ENCODE peak calls at places on chromosomes 7 and 10, in ten cellular contexts. One of them, this sample, is unnamed.

GRCh38 chr10:56551037-56551436 is 190.0 kb upstream of the ZWINT start:
- DNase-seq in WTC11: no peak
- DNase-seq in RWPE1: no peak
- DNase-seq in ovary: no peak
- DNase-seq in choroid plexus epithelial cell: no peak
- DNase-seq in astrocyte of the cerebellum: no peak
- DNase-seq in A673: no peak
- DNase-seq in astrocyte of the spinal cord: no peak
- DNase-seq in heart right ventricle: no peak
- DNase-seq in epithelial cell of proximal tubule: no peak
- DNase-seq in this sample: no peak

GRCh38 chr10:58189269-58189668 is 78.4 kb downstream of the IPMK start:
- DNase-seq in A673: no peak
- DNase-seq in astrocyte of the spinal cord: peak
- DNase-seq in epithelial cell of proximal tubule: no peak
- DNase-seq in astrocyte of the cerebellum: no peak
- DNase-seq in RWPE1: peak
- DNase-seq in ovary: no peak
- DNase-seq in heart right ventricle: no peak
- DNase-seq in WTC11: no peak
- DNase-seq in choroid plexus epithelial cell: peak
- DNase-seq in this sample: no peak

GRCh38 chr10:49426490-49427360 is 30.8 kb upstream of the DRGX start:
- DNase-seq in WTC11: no peak
- DNase-seq in astrocyte of the spinal cord: no peak
- DNase-seq in RWPE1: no peak
- DNase-seq in choroid plexus epithelial cell: peak
- DNase-seq in epithelial cell of proximal tubule: no peak
- DNase-seq in A673: no peak
- DNase-seq in heart right ventricle: no peak
- DNase-seq in astrocyte of the cerebellum: no peak
- DNase-seq in ovary: no peak
- DNase-seq in this sample: no peak

GRCh38 chr7:128266891-128267839 is 26.1 kb downstream of the LEP start:
- DNase-seq in ovary: peak
- DNase-seq in A673: peak
- DNase-seq in WTC11: peak
- DNase-seq in choroid plexus epithelial cell: peak
- DNase-seq in heart right ventricle: peak
- DNase-seq in RWPE1: peak
- DNase-seq in astrocyte of the cerebellum: peak
- DNase-seq in epithelial cell of proximal tubule: peak
- DNase-seq in astrocyte of the spinal cord: peak
- DNase-seq in this sample: no peak

GRCh38 chr7:92266415-92267241 is 20.9 kb downstream of the ANKIB1 start:
- DNase-seq in ovary: no peak
- DNase-seq in heart right ventricle: no peak
- DNase-seq in WTC11: no peak
- DNase-seq in epithelial cell of proximal tubule: no peak
- DNase-seq in RWPE1: no peak
- DNase-seq in A673: no peak
- DNase-seq in choroid plexus epithelial cell: no peak
- DNase-seq in astrocyte of the cerebellum: no peak
- DNase-seq in astrocyte of the spinal cord: no peak
- DNase-seq in this sample: no peak

GRCh38 chr10:96043895-96044580 is 655 bp downstream of the CCNJ start:
- DNase-seq in heart right ventricle: peak
- DNase-seq in WTC11: peak
- DNase-seq in choroid plexus epithelial cell: peak
- DNase-seq in epithelial cell of proximal tubule: no peak
- DNase-seq in RWPE1: peak
- DNase-seq in astrocyte of the spinal cord: peak
- DNase-seq in ovary: peak
- DNase-seq in astrocyte of the cerebellum: no peak
- DNase-seq in A673: peak
- DNase-seq in this sample: peak

GRCh38 chr10:121058082-121058481 is 206.9 kb downstream of the WDR11 start:
- DNase-seq in A673: peak
- DNase-seq in WTC11: no peak
- DNase-seq in astrocyte of the spinal cord: no peak
- DNase-seq in choroid plexus epithelial cell: no peak
- DNase-seq in heart right ventricle: no peak
- DNase-seq in ovary: no peak
- DNase-seq in RWPE1: no peak
- DNase-seq in epithelial cell of proximal tubule: no peak
- DNase-seq in astrocyte of the cerebellum: no peak
- DNase-seq in this sample: no peak

GRCh38 chr10:79348640-79348988 is 1.3 kb downstream of the PPIF start:
- DNase-seq in A673: no peak
- DNase-seq in choroid plexus epithelial cell: no peak
- DNase-seq in epithelial cell of proximal tubule: no peak
- DNase-seq in astrocyte of the spinal cord: no peak
- DNase-seq in WTC11: no peak
- DNase-seq in astrocyte of the cerebellum: no peak
- DNase-seq in heart right ventricle: no peak
- DNase-seq in ovary: peak
- DNase-seq in RWPE1: no peak
- DNase-seq in this sample: no peak

GRCh38 chr7:155643804-155644177 is 670 bp upstream of the RBM33 start:
- DNase-seq in astrocyte of the spinal cord: peak
- DNase-seq in epithelial cell of proximal tubule: no peak
- DNase-seq in ovary: no peak
- DNase-seq in astrocyte of the cerebellum: no peak
- DNase-seq in heart right ventricle: no peak
- DNase-seq in RWPE1: peak
- DNase-seq in choroid plexus epithelial cell: peak
- DNase-seq in WTC11: no peak
- DNase-seq in A673: no peak
- DNase-seq in this sample: no peak

GRCh38 chr7:37921340-37921805 is 933 bp downstream of the EPDR1 start:
- DNase-seq in astrocyte of the spinal cord: peak
- DNase-seq in WTC11: peak
- DNase-seq in RWPE1: no peak
- DNase-seq in ovary: peak
- DNase-seq in A673: peak
- DNase-seq in epithelial cell of proximal tubule: no peak
- DNase-seq in astrocyte of the cerebellum: no peak
- DNase-seq in heart right ventricle: no peak
- DNase-seq in choroid plexus epithelial cell: peak
- DNase-seq in this sample: no peak

GRCh38 chr10:70758757-70759514 is 26.2 kb downstream of the TBATA start:
- DNase-seq in astrocyte of the spinal cord: peak
- DNase-seq in WTC11: peak
- DNase-seq in epithelial cell of proximal tubule: peak
- DNase-seq in astrocyte of the cerebellum: peak
- DNase-seq in RWPE1: peak
- DNase-seq in heart right ventricle: no peak
- DNase-seq in A673: peak
- DNase-seq in choroid plexus epithelial cell: peak
- DNase-seq in ovary: peak
- DNase-seq in this sample: no peak

GRCh38 chr7:42238709-42239395 is 1.8 kb upstream of the GLI3 start:
- DNase-seq in RWPE1: peak
- DNase-seq in choroid plexus epithelial cell: peak
- DNase-seq in A673: peak
- DNase-seq in heart right ventricle: no peak
- DNase-seq in epithelial cell of proximal tubule: no peak
- DNase-seq in astrocyte of the spinal cord: peak
- DNase-seq in WTC11: no peak
- DNase-seq in ovary: peak
- DNase-seq in astrocyte of the cerebellum: no peak
- DNase-seq in this sample: no peak

GRCh38 chr10:101110856-101111523 is 20.1 kb upstream of the TLX1 start:
- DNase-seq in epithelial cell of proximal tubule: no peak
- DNase-seq in astrocyte of the cerebellum: no peak
- DNase-seq in heart right ventricle: no peak
- DNase-seq in RWPE1: peak
- DNase-seq in astrocyte of the spinal cord: no peak
- DNase-seq in WTC11: no peak
- DNase-seq in A673: no peak
- DNase-seq in ovary: no peak
- DNase-seq in choroid plexus epithelial cell: no peak
- DNase-seq in this sample: no peak

GRCh38 chr10:119028900-119029612 is 458 bp upstream of the NANOS1 start:
- DNase-seq in heart right ventricle: peak
- DNase-seq in epithelial cell of proximal tubule: no peak
- DNase-seq in A673: peak
- DNase-seq in RWPE1: peak
- DNase-seq in astrocyte of the spinal cord: peak
- DNase-seq in choroid plexus epithelial cell: peak
- DNase-seq in astrocyte of the cerebellum: peak
- DNase-seq in ovary: peak
- DNase-seq in WTC11: peak
- DNase-seq in this sample: peak
- TF ChIP-seq CTCF in heart right ventricle: peak
- TF ChIP-seq CTCF in epithelial cell of proximal tubule: no peak
- TF ChIP-seq CTCF in A673: no peak
- TF ChIP-seq CTCF in RWPE1: peak
- TF ChIP-seq CTCF in astrocyte of the spinal cord: peak
- TF ChIP-seq CTCF in choroid plexus epithelial cell: no peak
- TF ChIP-seq CTCF in astrocyte of the cerebellum: no peak
- TF ChIP-seq CTCF in ovary: peak
- TF ChIP-seq CTCF in WTC11: no peak
- TF ChIP-seq CTCF in this sample: no peak

DNA sequence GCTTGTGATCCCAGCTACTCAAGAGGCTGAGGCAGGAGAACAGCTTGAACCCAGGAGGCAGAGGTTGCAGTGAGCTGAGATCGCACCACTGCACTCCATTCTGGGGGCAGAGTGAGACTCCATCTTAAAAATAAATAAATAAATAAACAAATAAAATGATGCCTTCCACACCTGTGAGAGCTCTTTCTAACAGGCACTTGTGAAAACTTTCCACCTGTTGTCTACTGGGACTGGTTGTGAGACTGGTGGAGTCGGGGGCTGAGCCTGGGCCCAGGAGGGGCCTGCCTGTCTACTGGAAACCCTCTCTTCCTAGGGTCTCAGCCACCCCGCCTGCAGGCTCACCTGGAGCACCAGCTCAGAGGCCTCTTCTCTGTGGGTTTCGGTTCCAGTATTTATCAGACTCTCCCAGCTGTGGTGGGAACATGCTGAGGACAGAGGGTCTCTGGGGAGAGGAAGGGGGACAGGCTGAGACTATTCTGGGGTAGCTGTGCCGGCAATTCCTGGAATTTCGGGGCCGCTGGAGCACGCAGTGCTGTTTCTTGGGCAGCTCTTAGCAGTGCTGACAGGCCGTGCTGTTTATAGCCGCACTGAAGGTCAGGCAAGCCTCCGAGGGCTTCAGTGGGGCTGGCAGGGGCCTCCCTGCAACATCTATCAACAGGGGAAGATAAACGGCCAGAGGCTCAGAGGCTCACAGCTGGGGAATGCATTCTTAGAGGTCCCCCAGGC is 3.8 kb downstream of the LDB3 start:
- DNase-seq in RWPE1: no peak
- DNase-seq in ovary: peak
- DNase-seq in A673: no peak
- DNase-seq in epithelial cell of proximal tubule: no peak
- DNase-seq in astrocyte of the spinal cord: no peak
- DNase-seq in choroid plexus epithelial cell: peak
- DNase-seq in WTC11: no peak
- DNase-seq in heart right ventricle: peak
- DNase-seq in astrocyte of the cerebellum: no peak
- DNase-seq in this sample: no peak
- TF ChIP-seq CTCF in RWPE1: no peak
- TF ChIP-seq CTCF in ovary: no peak
- TF ChIP-seq CTCF in A673: no peak
- TF ChIP-seq CTCF in epithelial cell of proximal tubule: no peak
- TF ChIP-seq CTCF in astrocyte of the spinal cord: no peak
- TF ChIP-seq CTCF in choroid plexus epithelial cell: no peak
- TF ChIP-seq CTCF in WTC11: no peak
- TF ChIP-seq CTCF in heart right ventricle: no peak
- TF ChIP-seq CTCF in astrocyte of the cerebellum: no peak
- TF ChIP-seq CTCF in this sample: no peak

DNA sequence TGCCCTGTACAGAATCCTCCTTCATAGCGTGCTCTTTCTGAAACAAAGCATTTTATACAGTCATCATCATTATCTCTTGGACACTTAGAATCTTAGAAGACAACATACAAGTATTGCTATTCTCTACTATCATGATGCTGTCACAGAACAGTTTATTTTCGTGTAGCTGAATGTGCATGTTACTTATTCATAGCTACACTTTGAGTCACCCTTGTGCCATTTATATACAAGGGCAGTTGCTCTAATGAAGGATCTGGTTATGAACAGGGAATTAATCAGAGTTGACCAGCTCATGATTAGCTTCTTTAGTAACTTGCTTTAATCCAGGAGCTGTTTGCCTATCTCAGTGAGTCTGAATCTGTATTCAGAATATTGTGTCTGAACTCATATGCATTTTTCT is 11.2 kb downstream of the CASP2 start:
- DNase-seq in RWPE1: no peak
- DNase-seq in WTC11: no peak
- DNase-seq in astrocyte of the spinal cord: no peak
- DNase-seq in heart right ventricle: no peak
- DNase-seq in epithelial cell of proximal tubule: no peak
- DNase-seq in astrocyte of the cerebellum: no peak
- DNase-seq in choroid plexus epithelial cell: no peak
- DNase-seq in A673: no peak
- DNase-seq in ovary: no peak
- DNase-seq in this sample: no peak
- TF ChIP-seq CTCF in RWPE1: no peak
- TF ChIP-seq CTCF in WTC11: no peak
- TF ChIP-seq CTCF in astrocyte of the spinal cord: no peak
- TF ChIP-seq CTCF in heart right ventricle: no peak
- TF ChIP-seq CTCF in epithelial cell of proximal tubule: no peak
- TF ChIP-seq CTCF in astrocyte of the cerebellum: no peak
- TF ChIP-seq CTCF in choroid plexus epithelial cell: no peak
- TF ChIP-seq CTCF in A673: no peak
- TF ChIP-seq CTCF in ovary: no peak
- TF ChIP-seq CTCF in this sample: no peak

GRCh38 chr10:5042922-5043321 is 39.3 kb upstream of the AKR1C2 start:
- DNase-seq in A673: no peak
- DNase-seq in heart right ventricle: no peak
- DNase-seq in epithelial cell of proximal tubule: no peak
- DNase-seq in WTC11: no peak
- DNase-seq in ovary: no peak
- DNase-seq in astrocyte of the spinal cord: no peak
- DNase-seq in RWPE1: no peak
- DNase-seq in choroid plexus epithelial cell: no peak
- DNase-seq in astrocyte of the cerebellum: no peak
- DNase-seq in this sample: no peak

GRCh38 chr10:5041471-5042023 is 37.9 kb upstream of the AKR1C2 start:
- DNase-seq in astrocyte of the spinal cord: no peak
- DNase-seq in ovary: no peak
- DNase-seq in WTC11: no peak
- DNase-seq in epithelial cell of proximal tubule: no peak
- DNase-seq in A673: no peak
- DNase-seq in choroid plexus epithelial cell: no peak
- DNase-seq in RWPE1: no peak
- DNase-seq in heart right ventricle: no peak
- DNase-seq in astrocyte of the cerebellum: no peak
- DNase-seq in this sample: no peak

GRCh38 chr10:5040781-5041470 is 37.3 kb upstream of the AKR1C2 start:
- DNase-seq in astrocyte of the spinal cord: peak
- DNase-seq in heart right ventricle: no peak
- DNase-seq in epithelial cell of proximal tubule: peak
- DNase-seq in ovary: no peak
- DNase-seq in RWPE1: no peak
- DNase-seq in A673: peak
- DNase-seq in choroid plexus epithelial cell: peak
- DNase-seq in astrocyte of the cerebellum: no peak
- DNase-seq in WTC11: no peak
- DNase-seq in this sample: no peak

GRCh38 chr10:5038703-5039102 is 35.0 kb upstream of the AKR1C2 start:
- DNase-seq in astrocyte of the spinal cord: no peak
- DNase-seq in heart right ventricle: no peak
- DNase-seq in ovary: no peak
- DNase-seq in epithelial cell of proximal tubule: no peak
- DNase-seq in WTC11: no peak
- DNase-seq in RWPE1: no peak
- DNase-seq in astrocyte of the cerebellum: no peak
- DNase-seq in A673: no peak
- DNase-seq in choroid plexus epithelial cell: peak
- DNase-seq in this sample: no peak

GRCh38 chr10:5040010-5040635 is 36.5 kb upstream of the AKR1C2 start:
- DNase-seq in heart right ventricle: no peak
- DNase-seq in ovary: no peak
- DNase-seq in RWPE1: no peak
- DNase-seq in A673: peak
- DNase-seq in astrocyte of the spinal cord: no peak
- DNase-seq in choroid plexus epithelial cell: no peak
- DNase-seq in astrocyte of the cerebellum: no peak
- DNase-seq in epithelial cell of proximal tubule: no peak
- DNase-seq in WTC11: no peak
- DNase-seq in this sample: no peak
- TF ChIP-seq CTCF in heart right ventricle: no peak
- TF ChIP-seq CTCF in ovary: no peak
- TF ChIP-seq CTCF in RWPE1: no peak
- TF ChIP-seq CTCF in A673: peak
- TF ChIP-seq CTCF in astrocyte of the spinal cord: no peak
- TF ChIP-seq CTCF in choroid plexus epithelial cell: no peak
- TF ChIP-seq CTCF in astrocyte of the cerebellum: no peak
- TF ChIP-seq CTCF in epithelial cell of proximal tubule: no peak
- TF ChIP-seq CTCF in WTC11: no peak
- TF ChIP-seq CTCF in this sample: no peak

This sample was measured in type B pancreatic cell.